ENCODE peak calls at places on chromosomes 12 and 14, in seven cellular contexts. Q, U, V, T, H, K and Z are unnamed samples.

GRCh38 chr12:131511391-131511802 is 199.5 kb upstream of the SFSWAP start:
- DNase-seq in Q (peak; percentile 14), U (no peak), V (peak; percentile 12), T (peak; percentile 7), H (no peak), K (peak; percentile 48), Z (no peak)

GRCh38 chr14:90693413-90693812 is 122.8 kb downstream of the TTC7B start:
- DNase-seq in Q (no peak), U (peak; percentile 54), V (no peak), T (no peak), H (peak; percentile 83), K (no peak), Z (no peak)

GRCh38 chr14:38316922-38317321 is 61.0 kb upstream of the CLEC14A start:
- DNase-seq in Q (no peak), U (no peak), V (no peak), T (no peak), H (no peak), K (no peak), Z (no peak)

GRCh38 chr12:116916714-116917114 is 6.0 kb downstream of the FBXW8 start:
- DNase-seq in Q (peak; percentile 90), U (peak; percentile 96), V (peak; percentile 16), T (peak; percentile 14), H (no peak), K (peak; percentile 64), Z (peak; percentile 66)

GRCh38 chr14:100892496-100893227 is 10.9 kb downstream of the RTL1 start:
- DNase-seq in Q (no peak), U (no peak), V (no peak), T (no peak), H (no peak), K (no peak), Z (no peak)

GRCh38 chr12:40691913-40692616 is at the start of gene CNTN1:
- DNase-seq in Q (peak; percentile 93), U (peak; percentile 11), V (peak; percentile 26), T (no peak), H (peak; percentile 81), K (no peak), Z (peak; percentile 30)

GRCh38 chr12:56193025-56193578 is 3.8 kb upstream of the SMARCC2 start:
- DNase-seq in Q (peak; percentile 91), U (peak; percentile 91), V (peak; percentile 85), T (peak; percentile 45), H (peak; percentile 64), K (peak; percentile 70), Z (peak; percentile 94)

GRCh38 chr14:21536395-21537087 is 10.4 kb upstream of the SALL2 start:
- DNase-seq in Q (no peak), U (no peak), V (no peak), T (no peak), H (no peak), K (no peak), Z (no peak)

GRCh38 chr14:102075155-102075554 is 11.7 kb downstream of the HSP90AA1 start:
- DNase-seq in Q (no peak), U (no peak), V (no peak), T (no peak), H (no peak), K (no peak), Z (no peak)

GRCh38 chr12:96989916-96990315 is 82.9 kb downstream of the NEDD1 start:
- DNase-seq in Q (peak; percentile 54), U (peak; percentile 24), V (peak; percentile 42), T (no peak), H (peak; percentile 6), K (no peak), Z (no peak)

GRCh38 chr12:132517740-132518100 is 27.8 kb downstream of the FBRSL1 start:
- DNase-seq in Q (no peak), U (no peak), V (no peak), T (no peak), H (no peak), K (no peak), Z (no peak)

GRCh38 chr14:101351769-101352168 is 209.5 kb upstream of the DIO3 start:
- DNase-seq in Q (no peak), U (no peak), V (no peak), T (no peak), H (no peak), K (no peak), Z (no peak)

GRCh38 chr12:60863421-60863820 is 1267.6 kb downstream of the SLC16A7 start:
- DNase-seq in Q (no peak), U (no peak), V (no peak), T (no peak), H (no peak), K (no peak), Z (no peak)

GRCh38 chr12:113818833-113819232 is 147.3 kb downstream of the RBM19 start:
- DNase-seq in Q (peak; percentile 31), U (no peak), V (no peak), T (no peak), H (no peak), K (no peak), Z (no peak)